ENCODE peak calls at places on chromosomes 5 and 9, in seven cellular contexts. P is cardiac fibroblast; B is stimulated activated CD4-positive, alpha-beta T cell treated with anti-CD3 and anti-CD28 coated beads, Interleukin-4, amount 100 ng/mL, for 48 hours; W is HTR-8/SVneo; D is M059J; V is NCI-H82; F is NCI-H510A treated with DMSO at 0.1 percent for 48 hours. X is an unnamed sample.

GRCh38 chr5:115798252-115798651 is 18.2 kb downstream of the CDO1 start:
- DNase-seq in P (no peak), B (no peak), W (no peak), D (no peak), V (no peak), F (no peak), X (no peak)

GRCh38 chr5:74063346-74063745 is 437.4 kb downstream of the ARHGEF28 start:
- DNase-seq in P (no peak), B (no peak), W (no peak), D (peak; percentile 20), V (no peak), F (no peak), X (no peak)

GRCh38 chr5:107744418-107745330 is 73.9 kb upstream of the EFNA5 start:
- DNase-seq in P (no peak), B (no peak), W (no peak), D (no peak), V (no peak), F (no peak), X (no peak)

GRCh38 chr5:109411627-109412026 is 1.9 kb upstream of the PJA2 start:
- DNase-seq in P (peak; percentile 95), B (no peak), W (peak; percentile 52), D (peak; percentile 89), V (peak; percentile 1), F (no peak), X (no peak)

GRCh38 chr5:126614189-126614588 is 13.4 kb downstream of the PHAX start:
- DNase-seq in P (no peak), B (no peak), W (no peak), D (no peak), V (no peak), F (no peak), X (no peak)

GRCh38 chr5:66840527-66841013 is 244.4 kb downstream of the MAST4 start:
- DNase-seq in P (peak; percentile 38), B (no peak), W (no peak), D (peak; percentile 52), V (no peak), F (no peak), X (peak; percentile 15)

GRCh38 chr5:100827481-100827889 is 75.6 kb downstream of the ST8SIA4 start:
- DNase-seq in P (peak; percentile 40), B (no peak), W (no peak), D (no peak), V (peak; percentile 12), F (peak; percentile 64), X (no peak)

GRCh38 chr9:37549527-37549926 is 26.7 kb downstream of the FBXO10 start:
- DNase-seq in P (no peak), B (no peak), W (no peak), D (peak; percentile 38), V (no peak), F (no peak), X (no peak)

GRCh38 chr5:164336906-164337305 is 831.5 kb downstream of the MAT2B start:
- DNase-seq in P (peak; percentile 97), B (no peak), W (no peak), D (peak; percentile 15), V (no peak), F (no peak), X (no peak)

GRCh38 chr5:83076742-83077661 is at the start of the genes TMEM167A and XRCC4:
- DNase-seq in P (peak; percentile 99), B (peak; percentile 78), W (peak; percentile 91), D (peak; percentile 99), V (peak; percentile 98), F (peak; percentile 91), X (peak; percentile 71)

GRCh38 chr5:143601917-143602333 is 198.4 kb upstream of the NR3C1 start:
- DNase-seq in P (no peak), B (no peak), W (no peak), D (no peak), V (no peak), F (no peak), X (no peak)

GRCh38 chr5:78889759-78890158 is 95.4 kb downstream of the ARSB start:
- DNase-seq in P (peak; percentile 86), B (no peak), W (no peak), D (peak; percentile 63), V (no peak), F (no peak), X (no peak)

GRCh38 chr5:98110791-98111190 is 662.7 kb upstream of the RGMB start:
- DNase-seq in P (no peak), B (no peak), W (no peak), D (no peak), V (peak; percentile 80), F (no peak), X (no peak)

GRCh38 chr5:174724484-174725260 is at the start of gene MSX2:
- DNase-seq in P (peak; percentile 64), B (peak; percentile 23), W (peak; percentile 90), D (no peak), V (peak; percentile 89), F (peak; percentile 75), X (no peak)

GRCh38 chr5:41869150-41869738 is 981 bp downstream of the OXCT1 start:
- DNase-seq in P (peak; percentile 22), B (no peak), W (peak; percentile 45), D (peak; percentile 41), V (peak; percentile 18), F (peak; percentile 43), X (peak; percentile 27)

GRCh38 chr9:82993856-82994605 is 68.9 kb downstream of the RASEF start:
- DNase-seq in P (no peak), B (no peak), W (no peak), D (no peak), V (no peak), F (no peak), X (no peak)

GRCh38 chr9:21589344-21590056 is 107.4 kb upstream of the IFNE start:
- DNase-seq in P (no peak), B (no peak), W (no peak), D (peak; percentile 28), V (no peak), F (no peak), X (no peak)

GRCh38 chr9:36950389-36950788 is 83.7 kb downstream of the PAX5 start:
- DNase-seq in P (no peak), B (no peak), W (no peak), D (no peak), V (peak; percentile 10), F (no peak), X (no peak)

GRCh38 chr9:92658176-92658575 is 11.8 kb downstream of the IPPK start:
- DNase-seq in P (no peak), B (no peak), W (no peak), D (no peak), V (no peak), F (no peak), X (no peak)

GRCh38 chr5:14153932-14154646 is 10.9 kb downstream of the TRIO start:
- DNase-seq in P (peak; percentile 80), B (no peak), W (peak; percentile 75), D (peak; percentile 94), V (no peak), F (no peak), X (no peak)

GRCh38 chr5:133599044-133599443 is 13.3 kb downstream of the FSTL4 start:
- DNase-seq in P (no peak), B (no peak), W (no peak), D (no peak), V (no peak), F (no peak), X (no peak)